ENCODE peak calls at places on chromosomes 4 and X, in seven cellular contexts. One of them, this sample, is unnamed.

GRCh38 chr4:124903995-124904722 is 191.6 kb upstream of the ANKRD50 start:
- DNase-seq in activated CD4-positive, alpha-beta T cell treated with anti-CD3 and anti-CD28 coated beads, Interleukin-2, amount 50 U/mL, for 4 hours: no peak
- DNase-seq in CD4-positive, alpha-beta memory T cell: no peak
- DNase-seq in germinal center: no peak
- DNase-seq in midbrain: no peak
- DNase-seq in type B pancreatic cell: no peak
- DNase-seq in T-helper 1 cell: no peak
- DNase-seq in this sample: no peak

GRCh38 chr4:17352357-17352756 is 159.5 kb downstream of the QDPR start:
- DNase-seq in T-helper 1 cell: no peak
- DNase-seq in CD4-positive, alpha-beta memory T cell: no peak
- DNase-seq in activated CD4-positive, alpha-beta T cell treated with anti-CD3 and anti-CD28 coated beads, Interleukin-2, amount 50 U/mL, for 4 hours: no peak
- DNase-seq in type B pancreatic cell: no peak
- DNase-seq in germinal center: no peak
- DNase-seq in midbrain: no peak
- DNase-seq in this sample: no peak

GRCh38 chrX:38570396-38570795 is 9.1 kb downstream of the TSPAN7 start:
- DNase-seq in T-helper 1 cell: no peak
- DNase-seq in midbrain: no peak
- DNase-seq in germinal center: no peak
- DNase-seq in CD4-positive, alpha-beta memory T cell: no peak
- DNase-seq in type B pancreatic cell: no peak
- DNase-seq in activated CD4-positive, alpha-beta T cell treated with anti-CD3 and anti-CD28 coated beads, Interleukin-2, amount 50 U/mL, for 4 hours: no peak
- DNase-seq in this sample: no peak

GRCh38 chr4:173531085-173531965 is 1.3 kb upstream of the HAND2 start:
- DNase-seq in type B pancreatic cell: no peak
- DNase-seq in germinal center: no peak
- DNase-seq in activated CD4-positive, alpha-beta T cell treated with anti-CD3 and anti-CD28 coated beads, Interleukin-2, amount 50 U/mL, for 4 hours: no peak
- DNase-seq in CD4-positive, alpha-beta memory T cell: no peak
- DNase-seq in midbrain: no peak
- DNase-seq in T-helper 1 cell: no peak
- DNase-seq in this sample: no peak

GRCh38 chr4:153205757-153206156 is 1.5 kb downstream of the TRIM2 start:
- DNase-seq in germinal center: no peak
- DNase-seq in midbrain: no peak
- DNase-seq in T-helper 1 cell: no peak
- DNase-seq in CD4-positive, alpha-beta memory T cell: no peak
- DNase-seq in type B pancreatic cell: no peak
- DNase-seq in activated CD4-positive, alpha-beta T cell treated with anti-CD3 and anti-CD28 coated beads, Interleukin-2, amount 50 U/mL, for 4 hours: peak
- DNase-seq in this sample: peak

GRCh38 chr4:7145291-7145934 is 46.9 kb upstream of the SORCS2 start:
- DNase-seq in germinal center: no peak
- DNase-seq in T-helper 1 cell: no peak
- DNase-seq in activated CD4-positive, alpha-beta T cell treated with anti-CD3 and anti-CD28 coated beads, Interleukin-2, amount 50 U/mL, for 4 hours: no peak
- DNase-seq in type B pancreatic cell: no peak
- DNase-seq in CD4-positive, alpha-beta memory T cell: no peak
- DNase-seq in midbrain: no peak
- DNase-seq in this sample: no peak

GRCh38 chr4:76083386-76083785 is 8.9 kb downstream of the ART3 start:
- DNase-seq in midbrain: no peak
- DNase-seq in T-helper 1 cell: no peak
- DNase-seq in CD4-positive, alpha-beta memory T cell: no peak
- DNase-seq in activated CD4-positive, alpha-beta T cell treated with anti-CD3 and anti-CD28 coated beads, Interleukin-2, amount 50 U/mL, for 4 hours: no peak
- DNase-seq in type B pancreatic cell: no peak
- DNase-seq in germinal center: no peak
- DNase-seq in this sample: no peak

GRCh38 chrX:120759685-120760084 is 116.0 kb downstream of the CT47B1 start:
- DNase-seq in germinal center: no peak
- DNase-seq in midbrain: no peak
- DNase-seq in CD4-positive, alpha-beta memory T cell: no peak
- DNase-seq in T-helper 1 cell: no peak
- DNase-seq in activated CD4-positive, alpha-beta T cell treated with anti-CD3 and anti-CD28 coated beads, Interleukin-2, amount 50 U/mL, for 4 hours: no peak
- DNase-seq in type B pancreatic cell: no peak
- DNase-seq in this sample: no peak

GRCh38 chr4:5894266-5894665 is 1.4 kb upstream of the CRMP1 start:
- DNase-seq in T-helper 1 cell: no peak
- DNase-seq in type B pancreatic cell: no peak
- DNase-seq in midbrain: no peak
- DNase-seq in CD4-positive, alpha-beta memory T cell: no peak
- DNase-seq in germinal center: no peak
- DNase-seq in activated CD4-positive, alpha-beta T cell treated with anti-CD3 and anti-CD28 coated beads, Interleukin-2, amount 50 U/mL, for 4 hours: no peak
- DNase-seq in this sample: no peak

GRCh38 chr4:6032249-6033244 is 14.3 kb upstream of the C4orf50 start:
- DNase-seq in CD4-positive, alpha-beta memory T cell: no peak
- DNase-seq in T-helper 1 cell: no peak
- DNase-seq in type B pancreatic cell: no peak
- DNase-seq in activated CD4-positive, alpha-beta T cell treated with anti-CD3 and anti-CD28 coated beads, Interleukin-2, amount 50 U/mL, for 4 hours: no peak
- DNase-seq in germinal center: no peak
- DNase-seq in midbrain: peak
- DNase-seq in this sample: no peak

GRCh38 chrX:111361751-111362150 is 50.2 kb downstream of the DCX start:
- DNase-seq in CD4-positive, alpha-beta memory T cell: no peak
- DNase-seq in activated CD4-positive, alpha-beta T cell treated with anti-CD3 and anti-CD28 coated beads, Interleukin-2, amount 50 U/mL, for 4 hours: no peak
- DNase-seq in T-helper 1 cell: no peak
- DNase-seq in type B pancreatic cell: no peak
- DNase-seq in germinal center: no peak
- DNase-seq in midbrain: no peak
- DNase-seq in this sample: no peak

GRCh38 chr4:118740869-118741268 is 55.7 kb downstream of the METTL14 start:
- DNase-seq in activated CD4-positive, alpha-beta T cell treated with anti-CD3 and anti-CD28 coated beads, Interleukin-2, amount 50 U/mL, for 4 hours: no peak
- DNase-seq in type B pancreatic cell: no peak
- DNase-seq in germinal center: peak
- DNase-seq in T-helper 1 cell: no peak
- DNase-seq in midbrain: peak
- DNase-seq in CD4-positive, alpha-beta memory T cell: peak
- DNase-seq in this sample: no peak

GRCh38 chr4:68498413-68499007 is 51.2 kb downstream of the TMPRSS11E start:
- DNase-seq in T-helper 1 cell: peak
- DNase-seq in type B pancreatic cell: no peak
- DNase-seq in CD4-positive, alpha-beta memory T cell: peak
- DNase-seq in midbrain: peak
- DNase-seq in germinal center: peak
- DNase-seq in activated CD4-positive, alpha-beta T cell treated with anti-CD3 and anti-CD28 coated beads, Interleukin-2, amount 50 U/mL, for 4 hours: peak
- DNase-seq in this sample: no peak

GRCh38 chr4:84948056-84948455 is 18.4 kb downstream of the WDFY3 start:
- DNase-seq in germinal center: no peak
- DNase-seq in midbrain: no peak
- DNase-seq in CD4-positive, alpha-beta memory T cell: no peak
- DNase-seq in T-helper 1 cell: no peak
- DNase-seq in activated CD4-positive, alpha-beta T cell treated with anti-CD3 and anti-CD28 coated beads, Interleukin-2, amount 50 U/mL, for 4 hours: no peak
- DNase-seq in type B pancreatic cell: no peak
- DNase-seq in this sample: no peak

GRCh38 chr4:118999919-119000318 is 111.3 kb downstream of the SYNPO2 start:
- DNase-seq in activated CD4-positive, alpha-beta T cell treated with anti-CD3 and anti-CD28 coated beads, Interleukin-2, amount 50 U/mL, for 4 hours: no peak
- DNase-seq in CD4-positive, alpha-beta memory T cell: no peak
- DNase-seq in type B pancreatic cell: no peak
- DNase-seq in midbrain: no peak
- DNase-seq in germinal center: no peak
- DNase-seq in T-helper 1 cell: no peak
- DNase-seq in this sample: no peak

GRCh38 chrX:119042996-119043395 is 29.8 kb upstream of the CT47C1 start:
- DNase-seq in activated CD4-positive, alpha-beta T cell treated with anti-CD3 and anti-CD28 coated beads, Interleukin-2, amount 50 U/mL, for 4 hours: no peak
- DNase-seq in T-helper 1 cell: no peak
- DNase-seq in CD4-positive, alpha-beta memory T cell: no peak
- DNase-seq in germinal center: no peak
- DNase-seq in midbrain: no peak
- DNase-seq in type B pancreatic cell: no peak
- DNase-seq in this sample: no peak

GRCh38 chr4:94974773-94975172 is 217.0 kb downstream of the BMPR1B start:
- DNase-seq in midbrain: no peak
- DNase-seq in type B pancreatic cell: no peak
- DNase-seq in activated CD4-positive, alpha-beta T cell treated with anti-CD3 and anti-CD28 coated beads, Interleukin-2, amount 50 U/mL, for 4 hours: no peak
- DNase-seq in CD4-positive, alpha-beta memory T cell: no peak
- DNase-seq in T-helper 1 cell: no peak
- DNase-seq in germinal center: no peak
- DNase-seq in this sample: no peak

GRCh38 chr4:18021470-18021719 is 160 bp downstream of the LCORL start:
- DNase-seq in T-helper 1 cell: no peak
- DNase-seq in type B pancreatic cell: no peak
- DNase-seq in activated CD4-positive, alpha-beta T cell treated with anti-CD3 and anti-CD28 coated beads, Interleukin-2, amount 50 U/mL, for 4 hours: no peak
- DNase-seq in CD4-positive, alpha-beta memory T cell: no peak
- DNase-seq in midbrain: no peak
- DNase-seq in germinal center: no peak
- DNase-seq in this sample: no peak

GRCh38 chr4:182240161-182241130 is 2.8 kb upstream of the TENM3 start:
- DNase-seq in type B pancreatic cell: no peak
- DNase-seq in activated CD4-positive, alpha-beta T cell treated with anti-CD3 and anti-CD28 coated beads, Interleukin-2, amount 50 U/mL, for 4 hours: no peak
- DNase-seq in midbrain: no peak
- DNase-seq in CD4-positive, alpha-beta memory T cell: no peak
- DNase-seq in germinal center: no peak
- DNase-seq in T-helper 1 cell: no peak
- DNase-seq in this sample: no peak

GRCh38 chrX:151478052-151478451 is 81.0 kb downstream of the VMA21 start:
- DNase-seq in T-helper 1 cell: no peak
- DNase-seq in midbrain: no peak
- DNase-seq in CD4-positive, alpha-beta memory T cell: no peak
- DNase-seq in activated CD4-positive, alpha-beta T cell treated with anti-CD3 and anti-CD28 coated beads, Interleukin-2, amount 50 U/mL, for 4 hours: no peak
- DNase-seq in germinal center: no peak
- DNase-seq in type B pancreatic cell: no peak
- DNase-seq in this sample: no peak

GRCh38 chrX:102712216-102712966 is at the start of gene GPRASP2:
- DNase-seq in T-helper 1 cell: no peak
- DNase-seq in activated CD4-positive, alpha-beta T cell treated with anti-CD3 and anti-CD28 coated beads, Interleukin-2, amount 50 U/mL, for 4 hours: no peak
- DNase-seq in midbrain: peak
- DNase-seq in germinal center: no peak
- DNase-seq in CD4-positive, alpha-beta memory T cell: no peak
- DNase-seq in type B pancreatic cell: no peak
- DNase-seq in this sample: no peak

GRCh38 chrX:16870861-16871584 is 861 bp upstream of the RBBP7 start:
- DNase-seq in type B pancreatic cell: no peak
- DNase-seq in midbrain: no peak
- DNase-seq in germinal center: peak
- DNase-seq in T-helper 1 cell: no peak
- DNase-seq in CD4-positive, alpha-beta memory T cell: no peak
- DNase-seq in activated CD4-positive, alpha-beta T cell treated with anti-CD3 and anti-CD28 coated beads, Interleukin-2, amount 50 U/mL, for 4 hours: no peak
- DNase-seq in this sample: no peak

GRCh38 chr4:145907363-145907762 is 31.3 kb downstream of the ZNF827 start:
- DNase-seq in type B pancreatic cell: no peak
- DNase-seq in CD4-positive, alpha-beta memory T cell: no peak
- DNase-seq in activated CD4-positive, alpha-beta T cell treated with anti-CD3 and anti-CD28 coated beads, Interleukin-2, amount 50 U/mL, for 4 hours: no peak
- DNase-seq in midbrain: no peak
- DNase-seq in T-helper 1 cell: no peak
- DNase-seq in germinal center: no peak
- DNase-seq in this sample: no peak